ENCODE peak calls at places on chromosomes 4 and X, in six cellular contexts. L, P, E, Y, C and A are unnamed samples.

GRCh38 chr4:67286724-67287123 is 258.6 kb downstream of the CENPC start:
- DNase-seq in L (no peak), P (no peak), E (no peak), Y (no peak), C (no peak), A (no peak)

GRCh38 chr4:24274401-24275035 is 309.8 kb downstream of the DHX15 start:
- DNase-seq in L (no peak), P (peak; percentile 82), E (no peak), Y (no peak), C (peak; percentile 11), A (no peak)

GRCh38 chr4:37977471-37978452 is 17.6 kb downstream of the PTTG2 start:
- DNase-seq in L (no peak), P (peak; percentile 72), E (peak; percentile 67), Y (peak; percentile 46), C (peak; percentile 69), A (peak; percentile 75)

GRCh38 chrX:10972731-10973130 is 138.4 kb upstream of the HCCS start:
- DNase-seq in L (peak; percentile 60), P (no peak), E (no peak), Y (no peak), C (peak; percentile 86), A (no peak)

GRCh38 chrX:122134291-122134690 is 1049.8 kb upstream of the GRIA3 start:
- DNase-seq in L (no peak), P (no peak), E (no peak), Y (no peak), C (peak; percentile 43), A (no peak)

GRCh38 chr4:75542824-75543223 is 13.0 kb upstream of the ODAPH start:
- DNase-seq in L (no peak), P (peak; percentile 95), E (peak; percentile 71), Y (no peak), C (peak; percentile 65), A (peak; percentile 9)

GRCh38 chr4:184383497-184384055 is 90.8 kb downstream of the IRF2 start:
- DNase-seq in L (peak; percentile 94), P (peak; percentile 97), E (peak; percentile 94), Y (no peak), C (peak; percentile 95), A (no peak)

GRCh38 chr4:77710684-77711083 is 105.1 kb downstream of the CXCL13 start:
- DNase-seq in L (no peak), P (no peak), E (no peak), Y (no peak), C (no peak), A (no peak)

GRCh38 chr4:4986856-4987255 is 32.4 kb downstream of the CYTL1 start:
- DNase-seq in L (no peak), P (no peak), E (no peak), Y (no peak), C (no peak), A (no peak)

GRCh38 chr4:26812049-26812729 is 48.5 kb upstream of the STIM2 start:
- DNase-seq in L (no peak), P (peak; percentile 36), E (no peak), Y (no peak), C (no peak), A (no peak)

GRCh38 chr4:83393908-83394307 is 59.3 kb upstream of the HPSE start:
- DNase-seq in L (no peak), P (no peak), E (no peak), Y (no peak), C (no peak), A (no peak)

GRCh38 chr4:174681723-174682300 is 147.2 kb downstream of the GLRA3 start:
- DNase-seq in L (no peak), P (peak; percentile 21), E (no peak), Y (no peak), C (no peak), A (peak; percentile 77)

GRCh38 chrX:34521563-34521962 is 135.5 kb downstream of the TMEM47 start:
- DNase-seq in L (no peak), P (peak; percentile 25), E (no peak), Y (no peak), C (no peak), A (no peak)

GRCh38 chr4:45358573-45359506 is 632.5 kb upstream of the GNPDA2 start:
- DNase-seq in L (no peak), P (no peak), E (no peak), Y (no peak), C (no peak), A (no peak)

GRCh38 chr4:80033581-80033980 is 39.4 kb downstream of the ANTXR2 start:
- DNase-seq in L (no peak), P (no peak), E (no peak), Y (no peak), C (no peak), A (no peak)

GRCh38 chrX:133337250-133337649 is 78.0 kb downstream of the GPC4 start:
- DNase-seq in L (no peak), P (no peak), E (no peak), Y (no peak), C (no peak), A (no peak)

GRCh38 chrX:153685751-153686676 is 1.7 kb upstream of the SLC6A8 start:
- DNase-seq in L (no peak), P (no peak), E (no peak), Y (no peak), C (no peak), A (no peak)

GRCh38 chrX:24347871-24348270 is 12.6 kb upstream of the SUPT20HL1 start:
- DNase-seq in L (peak; percentile 11), P (no peak), E (no peak), Y (no peak), C (no peak), A (peak; percentile 48)

GRCh38 chrX:13165747-13166146 is 121.3 kb upstream of the FAM9C start:
- DNase-seq in L (no peak), P (no peak), E (no peak), Y (no peak), C (no peak), A (no peak)

GRCh38 chr4:16391196-16391595 is 164.9 kb upstream of the TAPT1 start:
- DNase-seq in L (no peak), P (no peak), E (no peak), Y (no peak), C (no peak), A (no peak)
- H3K4me3 ChIP-seq in L (no peak overlapping the region), P (no peak overlapping the region), E (no peak overlapping the region), Y (no peak overlapping the region), C (no peak overlapping the region), A (no peak overlapping the region)

DNA sequence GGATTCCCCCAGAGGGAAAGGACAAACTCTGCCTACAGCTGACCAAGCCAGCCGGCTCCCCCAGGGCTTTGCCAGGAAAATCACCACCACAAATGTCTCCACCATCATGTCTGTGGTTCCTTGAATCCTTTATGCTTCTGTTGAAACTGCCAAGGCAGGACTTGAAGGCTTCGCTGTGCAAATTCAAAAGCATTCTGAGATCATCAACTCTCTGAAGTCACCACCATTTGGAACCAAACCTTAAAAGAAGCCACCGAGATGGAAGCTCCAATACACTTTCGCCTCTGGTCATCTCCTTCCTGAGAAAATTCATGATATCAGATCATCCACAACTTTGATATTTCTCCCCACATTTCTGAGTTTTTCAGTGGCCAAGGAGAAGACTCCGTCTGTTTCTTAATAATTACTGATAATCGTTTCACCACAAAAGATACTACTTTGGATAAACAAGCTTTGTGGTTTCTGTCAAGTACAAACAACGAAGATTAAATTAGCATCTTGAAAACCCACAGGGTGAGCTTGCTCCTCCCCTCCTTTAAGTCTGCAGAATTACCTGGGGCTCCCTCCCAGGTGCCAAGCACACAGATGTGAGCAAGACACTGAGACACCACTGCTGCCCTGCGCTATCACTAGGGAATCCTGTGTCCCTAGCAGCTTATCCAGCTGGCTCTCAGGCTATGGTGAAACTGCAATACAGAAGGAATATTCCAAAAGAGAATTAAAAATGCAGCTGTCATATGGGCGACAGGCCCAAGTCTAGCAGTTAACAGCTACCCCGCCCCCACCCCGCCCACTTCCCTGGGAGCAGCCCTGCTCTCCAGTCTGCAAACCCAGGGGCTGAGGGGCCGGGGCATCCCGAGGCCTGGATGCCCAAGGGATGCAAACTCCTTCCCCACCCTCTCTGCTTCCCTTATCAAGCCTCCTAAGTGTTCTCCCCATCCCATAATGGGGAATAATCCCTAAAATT is 125.0 kb upstream of the TBL1X start:
- DNase-seq in L (no peak), P (no peak), E (no peak), Y (no peak), C (no peak), A (peak; percentile 50)
- H3K4me3 ChIP-seq in L (no peak overlapping the region), P (no peak overlapping the region), E (no peak overlapping the region), Y (no peak overlapping the region), C (no peak overlapping the region), A (no peak overlapping the region)

DNA sequence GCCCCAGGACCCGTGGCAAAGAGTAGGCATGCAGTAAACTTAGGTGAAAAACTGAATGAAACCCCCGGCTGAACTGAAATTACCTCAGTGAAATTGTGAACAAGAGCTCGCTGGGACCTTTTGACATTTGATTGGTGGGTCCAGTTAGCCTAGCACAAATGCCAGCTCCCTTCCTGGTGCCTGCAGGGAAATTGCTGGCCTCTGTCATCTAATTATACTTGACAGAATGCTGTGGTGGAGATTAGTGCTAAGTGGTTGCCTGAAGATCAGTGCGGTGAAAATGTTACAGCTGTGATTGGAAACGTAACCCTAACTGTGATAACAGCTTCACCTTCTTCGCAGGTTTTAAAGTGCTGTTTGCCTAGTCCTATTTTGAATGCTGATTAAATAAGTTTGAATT is 43.0 kb downstream of the ADD1 start:
- DNase-seq in L (peak; percentile 14), P (no peak), E (no peak), Y (no peak), C (no peak), A (no peak)
- H3K4me3 ChIP-seq in L (no peak overlapping the region), P (no peak overlapping the region), E (no peak overlapping the region), Y (no peak overlapping the region), C (no peak overlapping the region), A (peak overlapping the region; percentile 9)

GRCh38 chrX:103215768-103216085 is 819 bp downstream of the BEX4 start:
- DNase-seq in L (no peak), P (no peak), E (no peak), Y (no peak), C (no peak), A (peak; percentile 3)

GRCh38 chrX:103215037-103215767 is at the start of gene BEX4:
- DNase-seq in L (peak; percentile 23), P (peak; percentile 41), E (peak; percentile 56), Y (peak; percentile 45), C (peak; percentile 56), A (peak; percentile 95)

DNA sequence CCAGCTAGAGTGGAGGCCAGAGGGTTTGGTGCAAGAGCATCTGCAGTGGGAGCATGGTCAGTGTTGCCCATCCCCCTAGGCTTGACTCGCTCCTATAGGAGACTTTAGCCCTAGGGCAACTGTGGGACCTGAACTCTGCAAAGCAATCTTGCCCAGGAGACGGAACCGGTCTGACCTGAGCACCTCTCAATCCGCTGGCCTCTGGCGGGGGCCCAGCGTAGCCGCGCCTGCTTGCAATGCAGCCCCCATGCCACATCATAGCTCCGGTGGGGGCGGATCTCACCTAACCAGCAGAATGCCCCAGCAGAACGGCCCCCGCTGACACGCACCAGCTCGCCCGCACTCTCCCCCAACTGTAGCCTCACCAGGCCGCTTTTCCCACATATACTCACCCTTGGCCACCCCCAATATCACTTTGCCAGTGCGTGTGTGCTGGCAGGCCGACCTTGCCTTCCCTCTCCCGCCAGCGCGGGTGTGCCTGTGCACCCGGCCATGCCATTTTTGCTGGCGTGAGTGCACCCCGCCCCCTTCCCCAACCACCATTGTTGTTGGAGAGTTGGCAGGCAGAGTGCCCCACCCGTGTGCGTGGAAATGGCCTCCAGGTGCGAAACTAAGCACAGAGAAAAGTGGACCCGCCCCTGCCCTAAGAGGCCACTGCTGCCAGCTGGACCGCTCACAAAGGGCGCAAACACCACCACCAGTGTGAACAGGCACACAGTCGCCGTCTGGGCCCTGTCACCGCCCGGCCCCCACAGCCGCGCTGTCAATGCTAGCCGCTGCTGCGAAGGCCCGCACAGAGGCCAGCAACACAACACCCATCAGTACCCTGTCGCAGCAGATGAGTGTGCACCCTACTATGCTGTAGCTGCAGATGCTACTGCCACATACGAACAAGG is 5.9 kb downstream of the BEX4 start:
- DNase-seq in L (no peak), P (no peak), E (no peak), Y (no peak), C (no peak), A (no peak)
- H3K4me3 ChIP-seq in L (no peak overlapping the region), P (no peak overlapping the region), E (no peak overlapping the region), Y (no peak overlapping the region), C (no peak overlapping the region), A (no peak overlapping the region)